ENCODE peak calls at places on chromosomes 5 and 9, in six cellular contexts. W is GM23338; N is body of pancreas; M is neuronal stem cell; H is CD8-positive, alpha-beta T cell; X is aorta. E is an unnamed sample.
A peak's percentile ranks its signal among the peaks of the same experiment; 100 is the strongest.

GRCh38 chr9:36327903-36328302 is 69.7 kb upstream of the GNE start:
- DNase-seq in N (no peak), X (no peak), H (no peak), M (no peak), W (no peak), E (no peak)

GRCh38 chr9:113875420-113875916 is 641 bp upstream of the ZNF618 start:
- DNase-seq in X (no peak), N (no peak), W (no peak), M (no peak), H (no peak), E (no peak)

GRCh38 chr5:110965773-110966581 is 105.5 kb upstream of the TSLP start:
- DNase-seq in X (no peak), W (no peak), H (no peak), M (no peak), N (no peak), E (no peak)

GRCh38 chr5:74641778-74642542 is 1.4 kb upstream of the ENC1 start:
- DNase-seq in W (peak; percentile 45), M (peak; percentile 44), N (peak; percentile 63), X (no peak), H (no peak), E (peak; percentile 64)

GRCh38 chr5:141598389-141599360 is 20.1 kb downstream of the DIAPH1 start:
- DNase-seq in H (no peak), N (no peak), W (no peak), X (no peak), M (no peak), E (no peak)

GRCh38 chr5:36723921-36724320 is 117.5 kb downstream of the SLC1A3 start:
- DNase-seq in W (no peak), X (no peak), H (no peak), N (no peak), M (no peak), E (no peak)

GRCh38 chr5:61202213-61202612 is 39.9 kb upstream of the SMIM15 start:
- DNase-seq in M (no peak), H (no peak), W (no peak), X (no peak), N (no peak), E (no peak)

GRCh38 chr5:154962494-154962893 is 21.6 kb downstream of the MRPL22 start:
- DNase-seq in M (no peak), H (no peak), W (no peak), N (no peak), X (no peak), E (no peak)

GRCh38 chr5:123721721-123722276 is 209.8 kb downstream of the CSNK1G3 start:
- DNase-seq in W (no peak), X (no peak), M (no peak), H (no peak), N (no peak), E (no peak)

GRCh38 chr5:99105216-99105615 is 176.4 kb upstream of the CHD1 start:
- DNase-seq in X (no peak), M (no peak), H (no peak), N (no peak), W (no peak), E (no peak)

GRCh38 chr9:87587356-87587745 is 89.7 kb downstream of the DAPK1 start:
- DNase-seq in H (no peak), W (no peak), M (no peak), X (no peak), N (no peak), E (no peak)
- H3K27ac ChIP-seq in H (no peak overlapping the region), W (no peak overlapping the region), M (no peak overlapping the region), X (no peak overlapping the region), N (peak overlapping the region; percentile 60), E (no peak overlapping the region)

GRCh38 chr9:34331191-34331590 is 1.8 kb downstream of the NUDT2 start:
- DNase-seq in N (no peak), X (no peak), H (no peak), W (no peak), M (no peak), E (no peak)
- H3K27ac ChIP-seq in N (no peak overlapping the region), X (no peak overlapping the region), H (no peak overlapping the region), W (no peak overlapping the region), M (no peak overlapping the region), E (no peak overlapping the region)

GRCh38 chr5:122182491-122182921 is 53.2 kb downstream of the ZNF474 start:
- DNase-seq in M (no peak), W (peak; percentile 51), N (peak; percentile 9), H (no peak), X (peak; percentile 70), E (peak; percentile 75)
- H3K27ac ChIP-seq in M (no peak overlapping the region), W (peak overlapping the region; percentile 41), N (no peak overlapping the region), H (no peak overlapping the region), X (peak overlapping the region; percentile 89), E (no peak overlapping the region)

GRCh38 chr5:149060325-149060724 is 2.5 kb downstream of the SH3TC2 start:
- DNase-seq in W (no peak), X (no peak), M (no peak), N (peak; percentile 28), H (no peak), E (no peak)
- H3K27ac ChIP-seq in W (no peak overlapping the region), X (no peak overlapping the region), M (no peak overlapping the region), N (no peak overlapping the region), H (no peak overlapping the region), E (no peak overlapping the region)

DNA sequence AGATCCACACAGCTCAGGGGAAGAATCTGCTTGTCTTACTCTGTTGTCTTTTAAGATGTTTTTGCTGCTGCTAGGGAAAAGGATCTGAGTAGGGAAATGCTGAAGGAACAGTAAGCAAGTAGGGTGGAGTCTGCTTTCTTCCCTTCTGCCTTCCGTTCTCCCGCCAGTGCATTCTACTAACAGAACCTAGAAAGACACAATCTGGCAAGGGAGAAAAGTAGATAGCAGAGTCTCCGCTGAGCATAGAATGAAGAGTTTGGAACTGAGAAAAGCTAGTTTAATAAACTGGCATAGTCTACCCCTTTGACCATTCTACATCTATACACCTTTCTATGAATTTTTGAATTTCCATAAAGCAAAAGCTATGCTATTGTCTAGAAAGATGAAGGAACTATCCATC is 55.4 kb upstream of the ALDH1A1 start:
- DNase-seq in N (no peak), W (no peak), H (no peak), M (no peak), X (no peak), E (no peak)
- H3K27ac ChIP-seq in N (no peak overlapping the region), W (no peak overlapping the region), H (no peak overlapping the region), M (no peak overlapping the region), X (no peak overlapping the region), E (no peak overlapping the region)

DNA sequence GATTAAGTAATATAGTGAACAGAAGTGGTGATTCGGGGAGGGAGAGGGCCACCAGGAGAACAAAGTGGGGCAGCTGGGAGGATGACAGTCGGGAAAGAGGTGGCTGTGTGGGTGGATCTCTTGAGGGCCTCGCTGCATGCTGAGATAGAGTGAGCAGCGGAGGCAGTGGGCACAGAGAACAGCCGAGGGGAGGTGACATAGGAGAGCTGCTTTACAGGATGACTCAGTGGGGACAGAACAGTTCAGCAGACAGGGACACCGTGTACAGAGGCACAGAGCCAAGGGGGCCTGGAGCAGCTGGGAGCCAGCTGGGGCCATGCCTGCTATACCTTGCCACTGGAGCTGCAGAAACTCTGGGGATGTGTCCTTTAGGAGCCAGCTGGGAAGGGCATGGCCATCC is 273.9 kb downstream of the GADD45G start:
- DNase-seq in N (peak; percentile 84), M (no peak), H (no peak), X (no peak), W (no peak), E (peak; percentile 24)
- H3K27ac ChIP-seq in N (peak overlapping the region; percentile 32), M (no peak overlapping the region), H (no peak overlapping the region), X (no peak overlapping the region), W (no peak overlapping the region), E (no peak overlapping the region)

GRCh38 chr5:177311723-177312648 is at the start of gene MXD3:
- DNase-seq in N (peak; percentile 97), X (peak; percentile 98), M (peak; percentile 97), W (peak; percentile 100), H (peak; percentile 95), E (peak; percentile 99)

GRCh38 chr5:177311361-177311722 is 356 bp downstream of the MXD3 start:
- DNase-seq in H (no peak), X (peak; percentile 50), M (no peak), W (no peak), N (no peak), E (no peak)

GRCh38 chr5:177313561-177314259 is 2.0 kb upstream of the MXD3 start:
- DNase-seq in N (no peak), X (peak; percentile 36), M (no peak), W (no peak), H (no peak), E (no peak)

GRCh38 chr5:177314376-177315342 is 3.0 kb upstream of the MXD3 start:
- DNase-seq in M (no peak), H (no peak), N (no peak), X (peak; percentile 47), W (no peak), E (no peak)

DNA sequence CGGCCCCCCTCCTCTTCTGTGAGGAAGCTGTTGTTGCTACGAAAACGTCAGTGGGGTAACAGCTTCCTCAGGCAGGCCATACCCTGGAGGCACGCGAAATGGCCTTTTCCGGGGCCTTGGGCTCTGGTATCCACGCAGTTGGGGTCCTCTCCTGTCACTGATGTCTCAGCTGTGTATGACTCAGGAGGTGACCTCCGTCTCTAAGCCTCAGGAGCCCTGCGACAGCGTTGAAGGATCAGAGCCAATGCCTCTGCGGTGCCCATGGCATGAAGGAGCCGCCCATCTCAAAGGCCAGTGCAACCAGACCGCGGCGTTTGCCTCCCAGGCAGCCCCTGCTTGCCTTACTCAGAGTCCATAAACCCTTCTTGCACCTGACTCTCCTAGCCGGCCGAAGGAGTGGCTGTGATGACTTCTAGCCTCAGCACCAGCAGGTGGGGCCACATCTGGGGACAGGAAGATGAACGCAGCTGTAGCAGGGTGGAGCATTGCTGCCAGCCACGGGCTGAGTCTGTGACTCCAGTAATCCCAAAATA is 1.0 kb upstream of the MXD3 start:
- DNase-seq in M (no peak), H (no peak), X (peak; percentile 50), W (peak; percentile 72), N (no peak), E (peak; percentile 87)
- H3K27ac ChIP-seq in M (peak overlapping the region; percentile 29), H (no peak overlapping the region), X (no peak overlapping the region), W (peak overlapping the region; percentile 11), N (no peak overlapping the region), E (no peak overlapping the region)

DNA sequence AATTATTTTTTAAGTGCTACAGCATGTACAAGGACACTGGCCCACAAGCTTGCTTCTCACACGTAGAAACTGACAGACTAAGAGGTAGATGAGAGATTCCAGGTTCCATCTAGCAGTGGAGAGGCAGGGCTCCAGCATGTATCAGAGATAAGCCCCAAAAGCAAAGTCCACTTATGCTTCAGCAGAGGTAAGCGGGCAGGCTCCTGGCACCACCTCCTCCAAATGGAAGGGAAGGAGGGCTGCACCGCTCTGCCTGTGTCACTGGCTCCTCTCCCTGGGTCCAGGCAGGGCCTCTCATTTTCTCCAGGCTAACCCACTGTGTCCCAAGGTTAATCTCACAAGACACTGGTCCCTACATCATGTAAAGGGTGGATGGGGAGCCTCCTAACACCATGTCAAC is 15.9 kb downstream of the GRHPR start:
- DNase-seq in X (no peak), M (no peak), H (no peak), W (no peak), N (no peak), E (no peak)
- H3K27ac ChIP-seq in X (no peak overlapping the region), M (no peak overlapping the region), H (no peak overlapping the region), W (no peak overlapping the region), N (no peak overlapping the region), E (no peak overlapping the region)